ENCODE peak calls at places on chromosomes 16 and 17, in seven cellular contexts. M is GM12865; C is NB4; X is A673; L is OCI-LY7; D is fibroblast of mammary gland; K is CD4-positive, alpha-beta T cell. S is an unnamed sample.
A peak's percentile ranks its signal among the peaks of the same experiment; 100 is the strongest.

GRCh38 chr17:79532107-79532790 is 78.6 kb downstream of the RBFOX3 start:
- DNase-seq in D (no peak), L (no peak), X (no peak), C (no peak), M (no peak), K (no peak), S (no peak)

GRCh38 chr17:64638552-64639198 is 23.4 kb downstream of the SMURF2 start:
- DNase-seq in L (no peak), M (no peak), X (no peak), K (no peak), C (peak; percentile 37), D (peak; percentile 32), S (no peak)

GRCh38 chr16:72241930-72242329 is 70.0 kb upstream of the PMFBP1 start:
- DNase-seq in D (peak; percentile 72), X (peak; percentile 51), L (peak; percentile 2), C (peak; percentile 39), K (no peak), M (peak; percentile 49), S (peak; percentile 4)

GRCh38 chr16:89826531-89827382 is 1.5 kb upstream of the SPIRE2 start:
- DNase-seq in L (no peak), D (no peak), K (no peak), C (no peak), X (no peak), M (no peak), S (no peak)

GRCh38 chr17:63960006-63960405 is 12.7 kb downstream of the SCN4A start:
- DNase-seq in M (no peak), X (no peak), L (no peak), C (no peak), D (no peak), K (no peak), S (no peak)

GRCh38 chr16:1613240-1613639 is 1.1 kb downstream of the CRAMP1 start:
- DNase-seq in L (peak; percentile 41), C (peak; percentile 40), K (no peak), D (no peak), M (no peak), X (no peak), S (peak; percentile 27)

GRCh38 chr17:46733837-46734516 is 84.5 kb downstream of the WNT3 start:
- DNase-seq in K (no peak), M (no peak), C (no peak), D (peak; percentile 69), X (no peak), L (no peak), S (no peak)

GRCh38 chr17:9517396-9517795 is 58.2 kb downstream of the STX8 start:
- DNase-seq in D (no peak), M (peak; percentile 17), X (no peak), C (no peak), L (no peak), K (no peak), S (peak; percentile 42)

GRCh38 chr17:17834974-17835373 is 1.8 kb downstream of the SREBF1 start:
- DNase-seq in L (no peak), C (no peak), D (no peak), X (no peak), M (no peak), K (no peak), S (no peak)

GRCh38 chr17:60416368-60416925 is 5.8 kb upstream of the CHCT1 start:
- DNase-seq in D (no peak), L (no peak), K (no peak), C (no peak), X (no peak), M (no peak), S (no peak)

GRCh38 chr17:60425626-60426025 is 3.3 kb downstream of the CHCT1 start:
- DNase-seq in C (no peak), D (no peak), M (no peak), X (no peak), L (no peak), K (no peak), S (no peak)

GRCh38 chr17:60423865-60424264 is 1.6 kb downstream of the CHCT1 start:
- DNase-seq in L (no peak), C (no peak), M (no peak), X (no peak), K (no peak), D (no peak), S (peak; percentile 4)

GRCh38 chr17:60422162-60422665 is at the start of gene CHCT1:
- DNase-seq in D (no peak), X (no peak), L (no peak), M (no peak), K (no peak), C (peak; percentile 17), S (no peak)

GRCh38 chr17:60421273-60422161 is 772 bp upstream of the CHCT1 start:
- DNase-seq in L (peak; percentile 66), C (peak; percentile 87), X (peak; percentile 90), D (peak; percentile 44), M (peak; percentile 82), K (peak; percentile 65), S (peak; percentile 85)
- TF ChIP-seq CTCF in L (peak; percentile 99), C (peak; percentile 65), X (peak; percentile 99), D (peak; percentile 66), M (peak; percentile 75), K (peak; percentile 100), S (peak; percentile 100)

DNA sequence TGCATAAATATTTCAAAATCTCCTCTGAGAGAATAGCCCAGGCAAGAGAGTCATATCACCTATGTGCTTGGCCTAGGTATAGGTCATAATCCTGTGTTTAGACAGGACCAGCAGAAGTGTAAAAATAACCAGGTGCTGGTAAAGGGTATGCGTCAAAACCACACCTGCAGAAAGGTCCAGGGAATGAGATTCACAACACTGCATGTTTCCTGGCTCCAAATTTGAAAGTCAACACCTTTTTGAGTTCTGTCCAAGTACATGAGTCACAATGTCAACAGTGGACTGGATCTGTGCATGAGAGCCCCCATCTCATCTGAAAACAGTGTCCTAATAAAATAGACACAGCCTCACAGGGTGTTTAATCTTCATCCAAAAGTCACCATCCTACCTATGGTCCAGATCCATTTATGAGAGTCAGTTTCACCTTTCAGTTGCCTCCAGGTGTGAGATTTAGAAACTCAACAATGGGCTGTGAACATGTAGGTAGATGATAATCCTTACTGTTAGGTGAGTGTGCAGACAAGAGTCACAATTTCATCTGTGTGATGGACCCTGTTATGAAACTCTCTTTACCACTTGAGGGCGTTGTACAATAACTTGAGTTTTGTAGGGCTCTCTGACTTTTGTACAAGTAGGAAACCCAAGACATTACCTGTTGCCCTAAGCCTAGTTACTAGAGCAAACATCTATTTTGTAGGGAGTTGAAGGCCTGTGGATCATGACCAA is 2100.7 kb downstream of the TP53TG3F start:
- DNase-seq in D (no peak), L (no peak), C (peak; percentile 28), X (no peak), M (no peak), K (no peak), S (no peak)
- TF ChIP-seq CTCF in D (no peak), L (no peak), C (peak; percentile 33), X (no peak), M (no peak), K (no peak), S (no peak)

DNA sequence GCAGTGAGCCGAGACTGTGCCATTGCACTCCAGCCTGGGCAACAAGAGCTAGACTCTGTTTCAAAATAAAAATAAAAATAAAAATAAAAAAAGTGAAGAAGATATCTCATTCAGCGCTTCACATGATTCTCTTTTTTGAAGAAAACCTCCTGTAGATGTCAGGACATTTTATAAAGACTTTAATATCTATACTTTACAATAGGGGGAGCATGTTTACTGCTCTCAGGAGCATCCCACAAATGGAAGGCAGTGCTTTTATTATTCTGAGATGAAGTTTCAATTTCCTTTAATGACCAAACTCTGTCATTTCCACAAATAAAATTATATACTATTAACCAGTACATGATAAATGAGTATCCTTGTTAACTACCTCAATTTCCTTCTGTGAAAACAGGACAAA is 118.7 kb upstream of the MYOCD start:
- DNase-seq in K (no peak), M (no peak), C (no peak), X (no peak), L (no peak), D (no peak), S (no peak)
- TF ChIP-seq CTCF in K (no peak), M (no peak), C (no peak), X (no peak), L (no peak), D (no peak), S (no peak)

GRCh38 chr17:57758654-57759053 is 13.6 kb upstream of the CCDC182 start:
- DNase-seq in K (no peak), D (no peak), X (no peak), C (no peak), L (no peak), M (no peak), S (no peak)

GRCh38 chr17:57755479-57756070 is 10.5 kb upstream of the CCDC182 start:
- DNase-seq in D (no peak), K (no peak), C (no peak), L (no peak), M (no peak), X (no peak), S (no peak)

GRCh38 chr17:57760001-57760400 is 14.9 kb upstream of the CCDC182 start:
- DNase-seq in C (no peak), K (no peak), X (no peak), D (no peak), L (no peak), M (no peak), S (no peak)

GRCh38 chr17:57756941-57757340 is 11.8 kb upstream of the CCDC182 start:
- DNase-seq in D (no peak), L (no peak), K (no peak), C (no peak), M (no peak), X (no peak), S (no peak)

GRCh38 chr17:57757735-57758134 is 12.6 kb upstream of the CCDC182 start:
- DNase-seq in C (no peak), X (no peak), D (no peak), K (no peak), M (no peak), L (no peak), S (no peak)
- TF ChIP-seq CTCF in C (no peak), X (no peak), D (no peak), K (no peak), M (no peak), L (no peak), S (no peak)